ENCODE peak calls at places on chromosome 5, in four cellular contexts. K is suprapubic skin, V is breast epithelium, U is fibroblast of lung. W is an unnamed sample. For H3K27me3, the result is how much of the 10 kb centered on the place peaks cover.

GRCh38 chr5:39423331-39423751 is 1.4 kb downstream of the DAB2 start:
- DNase-seq in V (no peak), U (no peak), K (no peak), W (no peak)

GRCh38 chr5:160539431-160539830 is 117.8 kb downstream of the PTTG1 start:
- DNase-seq in U (no peak), V (no peak), K (no peak), W (no peak)

GRCh38 chr5:14587143-14587542 is 5.6 kb downstream of the OTULINL start:
- DNase-seq in V (no peak), U (no peak), K (no peak), W (no peak)

GRCh38 chr5:112973904-112974303 is 2.7 kb upstream of the DCP2 start:
- DNase-seq in U (no peak), V (no peak), K (no peak), W (no peak)

GRCh38 chr5:113435571-113435970 is 782 bp upstream of the TSSK1B start:
- DNase-seq in V (no peak), K (no peak), U (no peak), W (no peak)

GRCh38 chr5:54324651-54325271 is 14.4 kb upstream of the ARL15 start:
- DNase-seq in V (no peak), K (no peak), U (no peak), W (no peak)

GRCh38 chr5:125348936-125349335 is 602.5 kb upstream of the ZNF608 start:
- DNase-seq in U (no peak), K (no peak), V (no peak), W (no peak)

GRCh38 chr5:98583572-98583971 is 189.9 kb upstream of the RGMB start:
- DNase-seq in V (no peak), K (no peak), U (no peak), W (no peak)

GRCh38 chr5:115816226-115817042 is at the start of gene CDO1:
- DNase-seq in V (no peak), U (peak), K (peak), W (peak)

GRCh38 chr5:78527054-78527884 is 121.3 kb downstream of the LHFPL2 start:
- DNase-seq in V (peak), U (peak), K (no peak), W (no peak)

DNA sequence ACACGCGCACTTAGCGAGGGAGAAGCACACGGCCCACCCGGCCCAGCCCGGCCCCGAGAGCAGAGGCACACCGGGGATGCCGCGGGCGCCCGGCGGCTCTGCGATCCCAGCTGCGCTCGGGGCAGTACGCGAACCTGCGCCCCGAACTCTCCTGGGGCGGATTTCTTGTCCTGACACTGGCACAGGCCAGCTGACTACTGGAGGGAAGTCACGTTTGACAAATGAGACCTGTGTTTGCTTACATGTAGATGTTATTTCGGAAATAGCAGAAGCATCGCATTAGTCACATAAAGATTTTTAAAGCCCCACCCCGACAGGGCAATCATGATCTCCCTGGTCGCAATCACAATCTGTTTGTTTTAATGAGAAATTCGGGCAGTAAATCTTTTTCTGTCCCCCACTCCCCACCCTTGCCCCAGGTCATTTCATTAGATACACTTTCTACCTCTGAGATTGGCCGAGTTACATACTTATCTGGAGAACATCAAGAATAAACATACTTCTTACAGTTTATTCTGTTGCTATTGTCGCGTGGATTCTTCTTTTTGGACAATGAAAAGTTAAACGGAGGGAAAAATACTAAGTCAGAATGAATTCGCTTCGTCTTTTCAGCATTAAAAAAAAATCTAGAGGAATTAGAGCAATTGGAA is 518.9 kb downstream of the CTNND2 start:
- DNase-seq in V (no peak), K (no peak), U (no peak), W (peak)
- H3K4me3 ChIP-seq in V (peak), K (peak), U (no peak), W (peak)

GRCh38 chr5:139792218-139792617 is 3.4 kb upstream of the PSD2 start:
- DNase-seq in U (no peak), V (no peak), K (no peak), W (no peak)

GRCh38 chr5:139797335-139797734 is 1.7 kb downstream of the PSD2 start:
- DNase-seq in V (no peak), U (no peak), K (no peak), W (no peak)

GRCh38 chr5:139795074-139796001 is at the start of gene PSD2:
- DNase-seq in K (no peak), V (no peak), U (no peak), W (peak)

GRCh38 chr5:139796061-139796806 is 626 bp downstream of the PSD2 start:
- DNase-seq in K (no peak), U (no peak), V (no peak), W (no peak)

DNA sequence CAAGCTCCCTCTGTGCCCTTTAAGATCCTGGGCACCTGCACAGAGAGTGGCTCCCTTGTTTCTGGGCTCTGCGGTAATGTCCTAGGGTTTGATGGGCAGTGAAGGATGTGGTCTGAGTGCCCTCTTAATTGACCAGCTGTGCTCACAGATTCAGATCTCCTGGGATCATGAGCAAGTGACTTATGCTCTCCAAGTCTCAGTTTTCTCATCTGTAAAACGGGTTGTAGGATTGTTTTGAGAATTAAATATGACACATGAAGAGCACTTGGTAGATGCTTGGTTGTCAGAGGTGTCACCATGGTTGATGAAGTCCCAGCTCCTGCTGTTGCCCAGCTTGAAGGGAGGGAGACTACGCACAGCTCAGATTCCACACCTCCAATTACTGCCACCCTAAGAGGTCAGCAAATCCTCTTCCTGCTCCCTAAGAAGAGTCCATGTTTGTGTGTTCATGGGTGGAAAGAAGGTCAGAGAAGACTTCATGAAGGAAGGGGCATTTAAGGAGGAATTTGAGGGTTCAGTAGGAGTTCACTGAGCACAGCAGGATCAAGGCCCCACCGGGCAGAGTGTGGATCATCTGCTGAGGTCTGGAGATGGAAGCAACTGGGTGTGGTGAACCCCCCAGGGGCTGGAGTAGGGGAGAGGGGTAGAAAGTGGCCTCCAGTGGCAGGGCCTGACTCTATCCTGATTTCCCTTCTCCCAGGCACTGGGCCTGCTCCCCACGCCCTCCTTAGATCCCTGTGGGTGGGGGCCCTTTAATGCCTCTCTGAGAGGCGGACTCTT is 1.4 kb upstream of the PSD2 start:
- DNase-seq in K (no peak), U (no peak), V (no peak), W (no peak)
- H3K27me3 ChIP-seq in K (under half), U (under half), V (under half), W (under half)

DNA sequence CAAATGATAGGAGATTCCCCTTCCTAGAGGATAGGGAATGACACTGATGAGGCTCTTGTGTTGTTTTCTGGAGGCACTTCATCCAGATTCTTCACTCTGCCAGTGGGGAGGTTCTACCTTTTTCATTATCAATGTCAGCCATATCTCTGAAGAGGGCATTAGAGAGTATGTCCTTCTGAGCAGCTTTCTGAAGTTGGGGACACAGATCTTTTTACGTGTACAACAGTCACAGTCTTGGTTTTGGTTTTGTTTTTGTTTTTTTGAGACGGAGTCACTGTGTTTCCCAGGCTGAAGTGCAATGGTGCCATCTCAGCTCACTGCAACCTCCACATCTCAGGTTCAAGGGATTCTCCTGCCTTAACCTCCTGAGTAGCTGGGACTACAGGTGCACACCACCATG is 22.6 kb downstream of the CENPH start:
- DNase-seq in V (no peak), U (no peak), K (no peak), W (no peak)
- H3K4me3 ChIP-seq in V (no peak), U (no peak), K (no peak), W (no peak)

DNA sequence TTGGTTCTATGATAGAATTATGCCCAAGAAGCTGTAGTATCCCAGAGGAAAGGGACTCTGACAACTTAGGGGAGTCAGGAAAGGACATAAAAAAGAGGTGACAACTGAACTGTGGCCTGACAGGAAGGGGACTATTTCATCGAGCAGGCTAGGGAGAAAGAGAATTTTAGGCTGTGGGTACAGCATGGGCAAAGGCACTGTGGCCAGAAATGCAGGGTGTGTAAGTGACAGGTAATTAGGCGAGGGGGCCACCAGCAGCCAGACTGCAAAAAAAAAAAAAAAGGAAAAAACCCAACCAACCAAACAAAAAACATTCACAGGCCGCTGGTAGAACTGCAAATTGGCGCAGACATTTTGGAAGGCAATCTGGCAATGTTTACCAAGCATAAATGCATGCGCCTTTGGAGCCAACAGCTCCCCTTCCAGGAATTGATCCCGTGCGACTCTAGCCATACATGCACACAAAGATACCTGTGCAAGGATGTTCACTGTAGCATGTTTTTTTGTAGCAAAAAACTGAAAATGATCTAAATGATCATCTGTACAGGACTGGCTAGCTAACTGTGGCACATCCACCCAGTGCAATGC is 1.0 kb downstream of the EIF4E1B start:
- DNase-seq in U (no peak), K (no peak), V (no peak), W (no peak)
- H3K27me3 ChIP-seq in U (under half), K (half or more), V (half or more), W (under half)

DNA sequence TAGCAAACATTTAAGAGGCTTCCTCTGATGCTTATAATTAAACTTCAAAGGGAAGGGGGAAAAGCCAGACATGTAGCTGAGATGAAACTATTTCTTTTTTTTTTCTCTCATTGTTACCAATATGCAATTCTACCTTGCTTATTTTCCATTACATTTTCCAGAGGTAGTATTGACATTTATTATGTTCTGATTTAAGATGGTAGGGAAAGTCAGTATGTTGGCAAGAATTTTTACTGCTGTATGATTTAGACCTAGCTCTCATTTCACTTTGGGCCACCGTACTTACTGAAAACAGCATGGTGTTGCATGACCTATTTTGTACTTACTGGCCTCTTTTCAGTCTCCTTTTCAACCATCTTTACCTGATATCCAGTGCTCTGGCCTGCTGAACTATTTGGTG is 9.6 kb upstream of the SPINK6 start:
- DNase-seq in V (no peak), U (no peak), K (no peak), W (no peak)
- H3K4me3 ChIP-seq in V (no peak), U (no peak), K (no peak), W (no peak)

GRCh38 chr5:132774896-132775295 is 2.1 kb downstream of the SEPTIN8 start:
- DNase-seq in K (no peak), V (no peak), U (no peak), W (no peak)

GRCh38 chr5:132773601-132774355 is 3.3 kb downstream of the SEPTIN8 start:
- DNase-seq in V (no peak), K (no peak), U (no peak), W (no peak)

GRCh38 chr5:132773114-132773513 is 3.9 kb downstream of the SEPTIN8 start:
- DNase-seq in V (no peak), K (no peak), U (no peak), W (no peak)

GRCh38 chr5:132775439-132776076 is 1.5 kb downstream of the SEPTIN8 start:
- DNase-seq in U (no peak), K (no peak), V (no peak), W (no peak)

DNA sequence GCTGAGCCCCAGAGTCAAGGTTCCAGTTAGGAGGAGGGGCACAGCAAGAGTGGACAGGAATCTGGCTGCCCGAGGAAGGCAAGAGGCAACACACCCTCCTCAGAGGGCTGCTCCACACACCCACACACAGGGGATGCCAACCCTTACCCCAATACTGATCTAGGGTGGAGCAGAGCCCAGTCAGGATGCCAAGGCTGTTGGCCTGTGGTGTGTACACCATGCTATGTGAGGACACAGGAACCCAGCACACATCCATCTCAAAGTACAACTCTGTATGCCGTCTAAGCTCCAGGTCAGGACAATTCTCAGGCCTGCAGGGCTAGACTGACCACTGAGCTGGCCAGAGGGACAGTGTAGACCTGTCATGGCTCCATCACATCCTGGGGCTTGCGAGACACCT is 2.6 kb downstream of the SEPTIN8 start:
- DNase-seq in U (no peak), K (no peak), V (no peak), W (no peak)
- H3K27me3 ChIP-seq in U (under half), K (under half), V (under half), W (under half)

W was measured in dorsolateral prefrontal cortex.